ENCODE peak calls at places on chromosomes 11 and 22, in five cellular contexts. Y is Peyer's patch, A is prostate gland, Q is stomach, W is spleen. P is an unnamed sample.

GRCh38 chr11:86740628-86741488 is 59.5 kb upstream of the PRSS23 start:
- DNase-seq in A (peak), Q (no peak), Y (no peak), W (no peak), P (peak)

GRCh38 chr22:42837556-42837955 is 19.5 kb downstream of the ARFGAP3 start:
- DNase-seq in Y (no peak), A (no peak), Q (no peak), W (no peak), P (no peak)

GRCh38 chr11:87219266-87219665 is 181.5 kb downstream of the TMEM135 start:
- DNase-seq in Q (no peak), Y (no peak), A (no peak), W (no peak), P (no peak)

GRCh38 chr22:44133901-44134511 is 46.7 kb upstream of the PARVG start:
- DNase-seq in Q (no peak), W (peak), Y (no peak), A (no peak), P (peak)

GRCh38 chr11:93573184-93573583 is 30.0 kb upstream of the SMCO4 start:
- DNase-seq in Q (no peak), A (no peak), W (no peak), Y (no peak), P (no peak)

GRCh38 chr11:43269229-43269928 is 42.4 kb upstream of the API5 start:
- DNase-seq in Y (no peak), Q (no peak), A (no peak), W (peak), P (no peak)

GRCh38 chr11:35030716-35031213 is 108.2 kb upstream of the CD44 start:
- DNase-seq in W (no peak), A (no peak), Y (no peak), Q (no peak), P (peak)

GRCh38 chr11:115471367-115471766 is 32.8 kb downstream of the CADM1 start:
- DNase-seq in Q (peak), W (no peak), A (no peak), Y (no peak), P (no peak)

GRCh38 chr11:112817376-112817775 is 143.8 kb upstream of the NCAM1 start:
- DNase-seq in W (no peak), A (no peak), Y (no peak), Q (no peak), P (no peak)

GRCh38 chr11:65187146-65187675 is 5.5 kb downstream of the CAPN1 start:
- DNase-seq in A (no peak), Y (peak), Q (no peak), W (no peak), P (no peak)

GRCh38 chr11:64870176-64870892 is 8.1 kb downstream of the EHD1 start:
- DNase-seq in W (peak), Y (no peak), Q (no peak), A (no peak), P (no peak)

GRCh38 chr22:23501708-23502107 is 78.4 kb downstream of the IGLL1 start:
- DNase-seq in Y (no peak), W (no peak), A (no peak), Q (no peak), P (no peak)

GRCh38 chr11:121543981-121544380 is 91.2 kb upstream of the SORL1-AS1 start:
- DNase-seq in Q (no peak), W (no peak), Y (no peak), A (no peak), P (no peak)

GRCh38 chr11:34682822-34683221 is 61.9 kb downstream of the EHF start:
- DNase-seq in W (no peak), Q (no peak), A (no peak), Y (no peak), P (no peak)

GRCh38 chr11:6258571-6258998 is 1.1 kb upstream of the CCKBR start:
- DNase-seq in A (no peak), W (no peak), Y (no peak), Q (peak), P (no peak)

GRCh38 chr11:73907191-73907590 is 30.4 kb downstream of the PAAF1 start:
- DNase-seq in W (no peak), A (no peak), Y (no peak), Q (no peak), P (peak)

GRCh38 chr11:7490535-7490934 is 5.2 kb downstream of the OLFML1 start:
- DNase-seq in Y (no peak), Q (no peak), A (no peak), W (no peak), P (no peak)

GRCh38 chr22:45261407-45262088 is 20.9 kb upstream of the KIAA0930 start:
- DNase-seq in A (no peak), W (no peak), Q (peak), Y (peak), P (no peak)

GRCh38 chr11:70871881-70872280 is 380.5 kb downstream of the SHANK2 start:
- DNase-seq in W (no peak), Y (no peak), Q (no peak), A (no peak), P (no peak)

GRCh38 chr11:56841210-56841810 is 92.8 kb upstream of the OR9G4 start:
- DNase-seq in Q (peak), W (no peak), Y (no peak), A (peak), P (no peak)

GRCh38 chr11:64650923-64651523 is 60.0 kb downstream of the SLC22A12 start:
- DNase-seq in Y (no peak), Q (no peak), A (no peak), W (no peak), P (no peak)

GRCh38 chr11:64876835-64877341 is 1.5 kb downstream of the EHD1 start:
- DNase-seq in A (peak), Y (peak), Q (peak), W (peak), P (peak)

GRCh38 chr11:117045196-117045595 is 53.0 kb downstream of the SIK3 start:
- DNase-seq in W (no peak), Q (no peak), A (no peak), Y (no peak), P (peak)

GRCh38 chr11:63979426-63979825 is 5.0 kb downstream of the COX8A start:
- DNase-seq in Q (no peak), W (no peak), Y (no peak), A (no peak), P (no peak)

GRCh38 chr22:20783300-20783673 is 9.4 kb downstream of the SERPIND1 start:
- DNase-seq in Y (no peak), W (no peak), Q (no peak), A (no peak), P (no peak)

GRCh38 chr11:15663778-15664218 is 549.1 kb downstream of the INSC start:
- DNase-seq in W (no peak), Q (no peak), A (no peak), Y (no peak), P (peak)

GRCh38 chr11:5994791-5995190 is 8.0 kb upstream of the OR52L1 start:
- DNase-seq in Y (no peak), A (no peak), W (no peak), Q (no peak), P (no peak)

GRCh38 chr11:111376453-111376871 is 2.6 kb downstream of the POU2AF1 start:
- DNase-seq in A (no peak), Y (no peak), Q (no peak), W (no peak), P (no peak)

GRCh38 chr11:112962854-112963367 is 1.7 kb downstream of the NCAM1 start:
- DNase-seq in Q (peak), W (peak), Y (peak), A (peak), P (peak)

GRCh38 chr11:1825039-1825740 is 9.6 kb upstream of the SYT8 start:
- DNase-seq in A (no peak), Q (peak), Y (peak), W (peak), P (no peak)

GRCh38 chr11:75597636-75598035 is 35.6 kb downstream of the SERPINH1 start:
- DNase-seq in A (no peak), Q (no peak), W (no peak), Y (no peak), P (no peak)

GRCh38 chr11:124605719-124606118 is 5.5 kb upstream of the PANX3 start:
- DNase-seq in Q (no peak), A (no peak), W (no peak), Y (no peak), P (no peak)

GRCh38 chr22:25739659-25740344 is 2.2 kb upstream of the MYO18B start:
- DNase-seq in Q (no peak), W (no peak), Y (no peak), A (no peak), P (no peak)

GRCh38 chr11:26599876-26600434 is 27.9 kb upstream of the MUC15 start:
- DNase-seq in W (no peak), A (no peak), Q (no peak), Y (no peak), P (no peak)

GRCh38 chr11:30960387-30960992 is 374.3 kb upstream of the MPPED2 start:
- DNase-seq in Q (no peak), Y (no peak), W (no peak), A (no peak), P (no peak)

DNA sequence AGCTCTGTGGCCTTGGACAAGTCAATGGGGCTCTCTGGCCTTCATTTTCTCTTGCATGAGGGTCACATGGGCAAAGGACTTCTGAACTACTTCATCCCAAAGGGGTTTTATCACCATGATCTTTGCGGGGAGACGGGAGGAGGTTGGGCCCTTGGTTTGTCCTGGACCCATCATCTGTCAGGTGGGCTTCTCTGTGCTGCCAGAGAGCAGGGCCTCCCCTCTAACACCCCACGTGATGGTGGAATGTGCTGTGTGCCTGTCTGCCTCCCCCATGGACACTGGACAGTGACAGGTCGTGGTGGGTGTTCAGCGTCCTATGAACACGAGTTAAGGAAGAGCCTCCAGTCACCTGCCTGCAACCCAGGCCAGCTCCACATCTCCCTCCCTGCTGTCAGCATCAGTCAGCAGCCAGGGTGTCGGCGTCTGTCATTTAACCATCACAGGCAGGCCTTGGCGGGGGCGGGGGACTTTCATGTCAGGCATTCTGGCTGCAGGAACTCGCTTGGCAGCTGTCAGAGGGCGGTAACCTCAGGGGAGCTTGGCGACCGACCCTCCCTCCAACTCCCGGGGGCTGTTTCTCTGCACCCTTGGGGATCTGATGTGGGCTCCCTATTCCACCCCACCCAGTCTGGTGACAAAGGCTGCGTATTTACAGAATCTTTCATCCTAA is 2.6 kb upstream of the SUN2 start:
- DNase-seq in Y (no peak), W (peak), A (no peak), Q (no peak), P (no peak)
- H3K4me3 ChIP-seq in Y (no peak), W (no peak), A (no peak), Q (no peak), P (no peak)

GRCh38 chr22:41530612-41531421 is 13.5 kb downstream of the POLR3H start:
- DNase-seq in Y (no peak), Q (no peak), A (no peak), W (no peak), P (peak)

GRCh38 chr22:41534219-41534618 is 10.1 kb downstream of the POLR3H start:
- DNase-seq in A (no peak), Q (no peak), W (no peak), Y (no peak), P (no peak)

GRCh38 chr22:41532908-41533825 is 11.1 kb downstream of the POLR3H start:
- DNase-seq in A (no peak), Y (peak), W (peak), Q (peak), P (peak)

GRCh38 chr22:41531422-41531727 is 12.9 kb downstream of the POLR3H start:
- DNase-seq in W (no peak), A (no peak), Q (no peak), Y (no peak), P (no peak)

DNA sequence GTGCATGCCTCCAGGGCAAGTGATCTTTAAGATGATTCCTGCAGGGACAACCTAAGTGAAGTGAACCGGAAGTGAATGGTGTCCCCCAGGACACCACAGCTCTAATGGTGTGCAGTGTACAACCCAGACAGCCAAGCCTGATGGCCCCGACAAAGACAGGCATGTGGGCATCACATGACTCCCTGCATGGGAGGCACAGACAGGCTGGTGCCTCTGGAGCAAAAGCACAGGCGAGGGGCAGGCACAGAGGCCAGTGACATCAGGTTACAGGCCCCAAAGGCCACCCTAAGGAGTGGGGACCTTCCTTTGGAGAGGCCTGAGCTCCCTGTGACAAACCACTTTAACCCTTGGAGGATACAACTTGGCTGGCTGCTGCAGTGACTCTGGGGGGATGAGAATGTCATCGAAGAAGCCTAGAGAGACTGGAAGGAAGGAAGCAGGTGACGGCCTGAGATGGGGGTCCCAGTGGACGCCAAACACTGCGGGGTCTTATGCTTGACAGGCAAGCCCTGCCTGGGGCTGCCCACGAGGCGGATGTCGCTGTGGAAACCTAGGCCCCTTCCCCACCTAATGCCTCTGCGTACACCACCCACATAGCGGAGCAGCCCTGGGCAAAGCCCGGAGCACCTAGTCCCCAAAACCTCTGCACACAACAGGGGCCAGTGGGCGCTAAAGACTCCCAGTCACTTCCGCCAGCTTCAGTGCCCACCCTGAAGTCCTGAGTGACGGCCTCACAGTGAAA is 12.4 kb downstream of the POLR3H start:
- DNase-seq in Q (no peak), Y (no peak), A (no peak), W (no peak), P (no peak)
- TF ChIP-seq POLR2A in Q (no peak), Y (no peak), A (no peak), W (no peak), P (no peak)

DNA sequence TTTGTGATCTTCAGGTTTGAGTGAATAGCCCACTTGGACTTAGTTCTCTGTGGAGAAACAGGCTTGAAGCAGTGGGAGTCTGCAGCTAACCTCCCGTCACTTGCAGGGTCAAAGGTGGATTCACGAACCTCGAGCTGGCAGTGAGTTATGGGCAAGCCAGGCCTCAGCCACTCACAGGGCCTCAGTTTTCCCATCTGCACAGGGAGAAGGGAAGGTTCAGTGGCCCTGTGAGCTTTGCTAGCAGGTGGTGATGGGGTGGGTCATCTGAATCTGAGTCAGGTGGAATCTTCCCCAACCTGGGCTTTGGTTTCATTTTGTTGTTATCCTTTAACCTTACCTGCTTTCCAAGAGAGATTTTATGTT is 86.6 kb upstream of the GRIK4 start:
- DNase-seq in W (no peak), A (no peak), Y (peak), Q (no peak), P (no peak)
- TF ChIP-seq CTCF in W (no peak), A (no peak), Y (no peak), Q (no peak), P (no peak)

GRCh38 chr22:50346415-50346945 is 3.4 kb downstream of the PPP6R2 start:
- DNase-seq in A (no peak), Y (no peak), Q (no peak), W (no peak), P (no peak)

GRCh38 chr22:50340157-50340879 is 2.8 kb upstream of the PPP6R2 start:
- DNase-seq in W (no peak), Q (no peak), A (no peak), Y (no peak), P (no peak)

GRCh38 chr22:50341977-50342650 is 1.0 kb upstream of the PPP6R2 start:
- DNase-seq in Q (peak), W (peak), Y (peak), A (peak), P (peak)

GRCh38 chr22:50342651-50343540 is at the start of gene PPP6R2:
- DNase-seq in Q (peak), W (peak), Y (peak), A (peak), P (peak)

DNA sequence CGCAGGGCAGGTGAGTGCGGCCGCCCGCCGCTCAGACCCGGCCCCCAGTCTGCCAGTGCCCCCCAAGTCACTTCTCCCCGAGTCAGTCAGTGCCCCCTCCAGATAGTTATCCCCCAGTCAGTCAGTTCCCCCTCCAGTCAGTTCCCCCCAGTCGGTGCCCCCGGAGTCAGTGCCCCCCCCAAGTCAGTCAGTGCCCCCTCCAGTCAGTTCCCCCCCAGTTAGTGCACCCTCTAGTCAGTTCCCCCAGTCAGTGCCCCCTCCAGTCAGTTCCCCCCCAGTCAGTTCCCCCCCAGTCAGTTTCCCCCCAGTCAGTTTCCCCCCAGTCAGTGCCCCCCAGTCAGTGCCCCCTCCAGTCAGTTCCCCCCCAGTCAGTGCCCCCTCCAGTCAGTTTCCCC is 411 bp downstream of the PPP6R2 start:
- DNase-seq in W (no peak), A (no peak), Q (no peak), Y (no peak), P (no peak)
- H3K4me3 ChIP-seq in W (peak), A (peak), Q (peak), Y (peak), P (peak)

GRCh38 chr22:46593211-46593676 is 26.9 kb upstream of the GRAMD4 start:
- DNase-seq in Q (no peak), W (peak), A (no peak), Y (no peak), P (no peak)
- TF ChIP-seq POLR2A in Q (no peak), W (peak), A (no peak), Y (no peak), P (peak)

GRCh38 chr11:68262544-68262827 is 9.3 kb downstream of the C11orf24 start:
- DNase-seq in A (no peak), Y (no peak), Q (no peak), W (no peak), P (no peak)
- TF ChIP-seq CTCF in A (no peak), Y (no peak), Q (no peak), W (no peak), P (no peak)

DNA sequence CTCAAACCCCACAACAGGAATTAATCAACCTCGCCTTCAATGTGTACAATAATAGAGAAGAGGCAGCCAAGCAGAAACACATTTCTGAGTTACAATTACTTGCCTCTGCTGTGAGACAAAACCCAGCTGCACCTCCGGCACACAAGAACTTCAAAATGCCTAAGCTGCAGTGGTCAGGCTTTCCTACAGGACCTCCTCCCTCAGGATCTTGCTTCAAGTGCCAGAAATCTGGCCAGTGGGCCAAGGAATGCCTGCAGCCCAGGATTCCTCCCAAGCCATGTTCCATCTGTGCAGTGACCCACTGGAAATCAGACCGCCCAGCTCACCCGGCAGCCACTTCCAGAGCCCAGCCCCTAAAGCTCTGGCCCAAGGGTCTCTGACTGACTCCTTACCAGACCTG is 3.4 kb upstream of the NDUFC2 start:
- DNase-seq in Q (no peak), W (no peak), Y (no peak), A (no peak), P (no peak)
- H3K4me3 ChIP-seq in Q (no peak), W (no peak), Y (no peak), A (no peak), P (no peak)

DNA sequence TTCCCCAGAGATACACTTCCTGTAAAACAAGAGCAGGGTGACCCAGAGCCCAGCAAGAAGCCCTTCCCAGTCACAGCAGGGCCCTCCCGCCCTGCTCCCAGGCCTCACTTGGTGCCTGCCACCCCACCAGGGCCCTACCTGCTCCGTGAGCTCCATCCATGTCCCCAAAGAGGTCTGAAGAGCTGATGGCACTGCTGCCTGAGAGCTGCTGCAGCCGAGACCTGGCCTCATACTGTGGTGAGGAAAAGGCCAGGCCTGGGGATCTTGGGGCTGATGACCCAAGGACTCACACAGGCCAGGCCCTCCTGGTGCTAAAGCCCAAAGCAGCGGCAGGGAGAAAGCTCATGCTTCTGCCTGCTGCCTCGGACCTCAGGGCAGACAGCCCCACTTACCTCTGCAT is 10.3 kb downstream of the ARFGAP2 start:
- DNase-seq in A (no peak), Y (no peak), W (no peak), Q (no peak), P (no peak)
- TF ChIP-seq POLR2A in A (no peak), Y (no peak), W (no peak), Q (no peak), P (no peak)

P was measured in gastrocnemius medialis.